ENCODE peak calls at places on chromosomes 12 and 14, in ten cellular contexts. One of them, this sample, is unnamed.

GRCh38 chr14:55206175-55206574 is 14.8 kb upstream of the DLGAP5 start:
- DNase-seq in glutamatergic neuron: no peak
- DNase-seq in GM23248: no peak
- DNase-seq in HT-29: no peak
- DNase-seq in stimulated activated CD8-positive, alpha-beta memory T cell treated with anti-CD3 and anti-CD28 coated beads, Interleukin-7, amount 100 ng/mL, for 4 hours: no peak
- DNase-seq in left kidney: no peak
- DNase-seq in NCI-H2029: no peak
- DNase-seq in T-helper 17 cell: no peak
- DNase-seq in activated CD4-positive, alpha-beta T cell treated with anti-CD3 and anti-CD28 coated beads, Interleukin-2, amount 50 U/mL, for 24 hours: no peak
- DNase-seq in colonic mucosa: no peak
- DNase-seq in this sample: no peak

GRCh38 chr12:57178213-57178612 is 30.8 kb upstream of the LRP1-AS start:
- DNase-seq in glutamatergic neuron: no peak
- DNase-seq in GM23248: no peak
- DNase-seq in HT-29: no peak
- DNase-seq in stimulated activated CD8-positive, alpha-beta memory T cell treated with anti-CD3 and anti-CD28 coated beads, Interleukin-7, amount 100 ng/mL, for 4 hours: no peak
- DNase-seq in left kidney: no peak
- DNase-seq in NCI-H2029: no peak
- DNase-seq in T-helper 17 cell: no peak
- DNase-seq in activated CD4-positive, alpha-beta T cell treated with anti-CD3 and anti-CD28 coated beads, Interleukin-2, amount 50 U/mL, for 24 hours: no peak
- DNase-seq in colonic mucosa: no peak
- DNase-seq in this sample: no peak

GRCh38 chr14:53209370-53209769 is 56.2 kb upstream of the DDHD1 start:
- DNase-seq in glutamatergic neuron: no peak
- DNase-seq in GM23248: peak
- DNase-seq in HT-29: no peak
- DNase-seq in stimulated activated CD8-positive, alpha-beta memory T cell treated with anti-CD3 and anti-CD28 coated beads, Interleukin-7, amount 100 ng/mL, for 4 hours: no peak
- DNase-seq in left kidney: no peak
- DNase-seq in NCI-H2029: no peak
- DNase-seq in T-helper 17 cell: no peak
- DNase-seq in activated CD4-positive, alpha-beta T cell treated with anti-CD3 and anti-CD28 coated beads, Interleukin-2, amount 50 U/mL, for 24 hours: no peak
- DNase-seq in colonic mucosa: no peak
- DNase-seq in this sample: peak

GRCh38 chr12:442235-442884 is 17.4 kb upstream of the B4GALNT3 start:
- DNase-seq in glutamatergic neuron: peak
- DNase-seq in GM23248: peak
- DNase-seq in HT-29: peak
- DNase-seq in stimulated activated CD8-positive, alpha-beta memory T cell treated with anti-CD3 and anti-CD28 coated beads, Interleukin-7, amount 100 ng/mL, for 4 hours: peak
- DNase-seq in left kidney: peak
- DNase-seq in NCI-H2029: no peak
- DNase-seq in T-helper 17 cell: peak
- DNase-seq in activated CD4-positive, alpha-beta T cell treated with anti-CD3 and anti-CD28 coated beads, Interleukin-2, amount 50 U/mL, for 24 hours: no peak
- DNase-seq in colonic mucosa: peak
- DNase-seq in this sample: peak

GRCh38 chr14:81440041-81440440 is 39.9 kb upstream of the STON2 start:
- DNase-seq in glutamatergic neuron: no peak
- DNase-seq in GM23248: no peak
- DNase-seq in HT-29: no peak
- DNase-seq in stimulated activated CD8-positive, alpha-beta memory T cell treated with anti-CD3 and anti-CD28 coated beads, Interleukin-7, amount 100 ng/mL, for 4 hours: no peak
- DNase-seq in left kidney: no peak
- DNase-seq in NCI-H2029: no peak
- DNase-seq in T-helper 17 cell: no peak
- DNase-seq in activated CD4-positive, alpha-beta T cell treated with anti-CD3 and anti-CD28 coated beads, Interleukin-2, amount 50 U/mL, for 24 hours: no peak
- DNase-seq in colonic mucosa: no peak
- DNase-seq in this sample: no peak

GRCh38 chr14:95309261-95310051 is 10.3 kb downstream of the CLMN start:
- DNase-seq in glutamatergic neuron: no peak
- DNase-seq in GM23248: no peak
- DNase-seq in HT-29: no peak
- DNase-seq in stimulated activated CD8-positive, alpha-beta memory T cell treated with anti-CD3 and anti-CD28 coated beads, Interleukin-7, amount 100 ng/mL, for 4 hours: no peak
- DNase-seq in left kidney: no peak
- DNase-seq in NCI-H2029: no peak
- DNase-seq in T-helper 17 cell: no peak
- DNase-seq in activated CD4-positive, alpha-beta T cell treated with anti-CD3 and anti-CD28 coated beads, Interleukin-2, amount 50 U/mL, for 24 hours: no peak
- DNase-seq in colonic mucosa: no peak
- DNase-seq in this sample: no peak

GRCh38 chr12:93571854-93572711 is at the start of gene SOCS2:
- DNase-seq in glutamatergic neuron: peak
- DNase-seq in GM23248: peak
- DNase-seq in HT-29: no peak
- DNase-seq in stimulated activated CD8-positive, alpha-beta memory T cell treated with anti-CD3 and anti-CD28 coated beads, Interleukin-7, amount 100 ng/mL, for 4 hours: no peak
- DNase-seq in left kidney: peak
- DNase-seq in NCI-H2029: no peak
- DNase-seq in T-helper 17 cell: peak
- DNase-seq in activated CD4-positive, alpha-beta T cell treated with anti-CD3 and anti-CD28 coated beads, Interleukin-2, amount 50 U/mL, for 24 hours: peak
- DNase-seq in colonic mucosa: peak
- DNase-seq in this sample: peak

GRCh38 chr12:28770329-28770728 is 378.7 kb upstream of the FAR2 start:
- DNase-seq in glutamatergic neuron: no peak
- DNase-seq in GM23248: no peak
- DNase-seq in HT-29: peak
- DNase-seq in stimulated activated CD8-positive, alpha-beta memory T cell treated with anti-CD3 and anti-CD28 coated beads, Interleukin-7, amount 100 ng/mL, for 4 hours: no peak
- DNase-seq in left kidney: no peak
- DNase-seq in NCI-H2029: no peak
- DNase-seq in T-helper 17 cell: no peak
- DNase-seq in activated CD4-positive, alpha-beta T cell treated with anti-CD3 and anti-CD28 coated beads, Interleukin-2, amount 50 U/mL, for 24 hours: no peak
- DNase-seq in colonic mucosa: peak
- DNase-seq in this sample: no peak

GRCh38 chr14:99322731-99323599 is 51.0 kb upstream of the BCL11B start:
- DNase-seq in glutamatergic neuron: no peak
- DNase-seq in GM23248: peak
- DNase-seq in HT-29: no peak
- DNase-seq in stimulated activated CD8-positive, alpha-beta memory T cell treated with anti-CD3 and anti-CD28 coated beads, Interleukin-7, amount 100 ng/mL, for 4 hours: no peak
- DNase-seq in left kidney: no peak
- DNase-seq in NCI-H2029: no peak
- DNase-seq in T-helper 17 cell: no peak
- DNase-seq in activated CD4-positive, alpha-beta T cell treated with anti-CD3 and anti-CD28 coated beads, Interleukin-2, amount 50 U/mL, for 24 hours: no peak
- DNase-seq in colonic mucosa: no peak
- DNase-seq in this sample: no peak

This sample was measured in fibroblast of pulmonary artery.